ENCODE peak calls at places on chromosomes 7 and 10, in six cellular contexts. G is GM12878, C is HepG2, Y is SK-N-SH, M is H1, Z is K562. O is an unnamed sample.

GRCh38 chr7:64603271-64603670 is 40.4 kb upstream of the ZNF680 start:
- DNase-seq in Z (no peak), C (no peak), G (no peak), M (no peak), Y (no peak), O (no peak)

GRCh38 chr7:66296001-66296521 is 90.9 kb downstream of the TPST1 start:
- DNase-seq in Y (no peak), G (peak), Z (no peak), M (no peak), C (no peak), O (no peak)

GRCh38 chr10:96334888-96335526 is 23.8 kb downstream of the OPALIN start:
- DNase-seq in Y (peak), M (peak), Z (peak), C (peak), G (no peak), O (peak)

GRCh38 chr10:11876805-11877395 is 53.7 kb downstream of the PROSER2 start:
- DNase-seq in C (no peak), Z (no peak), M (no peak), G (no peak), Y (no peak), O (no peak)

GRCh38 chr7:154856737-154857136 is 146.2 kb downstream of the PAXIP1 start:
- DNase-seq in C (no peak), Z (peak), G (no peak), Y (no peak), M (no peak), O (no peak)

GRCh38 chr7:139108256-139109187 is 998 bp downstream of the ZC3HAV1 start:
- DNase-seq in Y (no peak), M (peak), Z (no peak), C (no peak), G (no peak), O (no peak)

GRCh38 chr7:24685706-24686105 is 71.6 kb downstream of the GSDME start:
- DNase-seq in M (no peak), G (no peak), Z (no peak), C (no peak), Y (no peak), O (no peak)

GRCh38 chr7:2738766-2739549 is 51.0 kb downstream of the AMZ1 start:
- DNase-seq in M (peak), Y (no peak), C (no peak), Z (no peak), G (no peak), O (no peak)

GRCh38 chr10:49076741-49077521 is 38.4 kb downstream of the VSTM4 start:
- DNase-seq in Y (no peak), C (no peak), M (peak), Z (no peak), G (peak), O (no peak)

GRCh38 chr7:81327468-81327867 is 408.6 kb upstream of the SEMA3C start:
- DNase-seq in Y (no peak), G (no peak), M (no peak), C (no peak), Z (peak), O (no peak)

GRCh38 chr10:15802375-15802949 is 57.8 kb downstream of the MINDY3 start:
- DNase-seq in M (no peak), Z (peak), C (no peak), Y (no peak), G (no peak), O (no peak)

GRCh38 chr7:142459557-142459963 is 201.7 kb upstream of the PRSS58 start:
- DNase-seq in G (no peak), Z (peak), M (peak), C (peak), Y (peak), O (peak)

GRCh38 chr10:61836888-61837747 is 64.4 kb upstream of the ARID5B start:
- DNase-seq in Z (no peak), G (no peak), Y (no peak), C (peak), M (no peak), O (peak)

GRCh38 chr10:89640242-89640641 is 4.8 kb downstream of the PANK1 start:
- DNase-seq in Z (peak), G (no peak), Y (no peak), M (no peak), C (no peak), O (no peak)

GRCh38 chr10:117362313-117362712 is 12.9 kb downstream of the PDZD8 start:
- DNase-seq in M (no peak), Y (no peak), C (no peak), G (no peak), Z (no peak), O (no peak)

GRCh38 chr7:44489955-44490350 is 505 bp downstream of the NUDCD3 start:
- DNase-seq in M (no peak), Z (peak), C (no peak), G (no peak), Y (no peak), O (no peak)

GRCh38 chr7:133230591-133231194 is 22.2 kb upstream of the EXOC4 start:
- DNase-seq in Y (peak), Z (peak), C (peak), G (no peak), M (peak), O (peak)

GRCh38 chr10:102781089-102781920 is 37.6 kb downstream of the WBP1L start:
- DNase-seq in Y (no peak), M (no peak), G (no peak), Z (peak), C (no peak), O (no peak)

GRCh38 chr10:12154516-12154915 is 25.0 kb downstream of the SEC61A2 start:
- DNase-seq in Z (no peak), C (no peak), M (no peak), G (no peak), Y (no peak), O (no peak)

GRCh38 chr7:93690021-93690420 is 115.5 kb upstream of the CALCR start:
- DNase-seq in Y (no peak), M (no peak), Z (no peak), C (no peak), G (no peak), O (no peak)

GRCh38 chr7:35647171-35647574 is 47.8 kb downstream of the HERPUD2 start:
- DNase-seq in Z (peak), C (peak), G (no peak), Y (peak), M (no peak), O (no peak)

GRCh38 chr10:5234106-5234877 is 37.7 kb downstream of the AKR1C4 start:
- DNase-seq in G (no peak), C (peak), Z (no peak), Y (no peak), M (no peak), O (no peak)

GRCh38 chr10:34575882-34576281 is 239.2 kb downstream of the PARD3 start:
- DNase-seq in M (no peak), Z (no peak), Y (no peak), C (no peak), G (no peak), O (no peak)

GRCh38 chr7:87148332-87148955 is 3.8 kb upstream of the DMTF1 start:
- DNase-seq in M (no peak), Y (peak), C (no peak), G (no peak), Z (peak), O (peak)

GRCh38 chr7:11328309-11328708 is 354.6 kb downstream of the PHF14 start:
- DNase-seq in M (no peak), G (no peak), Z (no peak), Y (no peak), C (no peak), O (no peak)

GRCh38 chr7:12066561-12066960 is 144.5 kb upstream of the TMEM106B start:
- DNase-seq in G (no peak), M (no peak), C (peak), Y (no peak), Z (no peak), O (peak)

GRCh38 chr10:64159910-64160872 is 639.0 kb downstream of the REEP3 start:
- DNase-seq in G (no peak), Z (no peak), Y (no peak), M (no peak), C (no peak), O (no peak)

GRCh38 chr7:43799605-43800004 is 41.1 kb downstream of the BLVRA start:
- DNase-seq in M (peak), Y (no peak), C (peak), G (no peak), Z (peak), O (no peak)

GRCh38 chr10:110859947-110860376 is 11.8 kb upstream of the PDCD4 start:
- DNase-seq in M (no peak), Z (peak), Y (no peak), G (no peak), C (no peak), O (no peak)

GRCh38 chr7:6277476-6277875 is 5.1 kb upstream of the CYTH3 start:
- DNase-seq in M (no peak), C (no peak), Z (no peak), G (no peak), Y (no peak), O (no peak)

GRCh38 chr7:100680589-100681271 is 7.2 kb downstream of the GNB2 start:
- DNase-seq in M (no peak), Z (peak), C (no peak), Y (peak), G (no peak), O (no peak)

GRCh38 chr10:14009315-14010082 is 321.2 kb downstream of the FRMD4A start:
- DNase-seq in C (no peak), M (no peak), Y (peak), Z (no peak), G (peak), O (no peak)

GRCh38 chr7:146131701-146132100 is 15.1 kb downstream of the CNTNAP2 start:
- DNase-seq in C (no peak), G (no peak), M (no peak), Y (no peak), Z (no peak), O (no peak)

GRCh38 chr10:20059084-20059835 is 243.0 kb downstream of the PLXDC2 start:
- DNase-seq in Z (no peak), M (no peak), G (no peak), Y (no peak), C (no peak), O (no peak)

GRCh38 chr10:4684434-4684833 is 141.6 kb upstream of the AKR1E2 start:
- DNase-seq in G (no peak), Z (no peak), C (no peak), Y (no peak), M (no peak), O (no peak)

GRCh38 chr7:24932815-24933214 is 47.2 kb downstream of the OSBPL3 start:
- DNase-seq in G (no peak), Z (no peak), C (no peak), M (no peak), Y (no peak), O (no peak)

GRCh38 chr7:55244346-55244745 is 120.8 kb upstream of the LANCL2 start:
- DNase-seq in C (no peak), M (no peak), Z (no peak), G (no peak), Y (no peak), O (no peak)

GRCh38 chr10:113026679-113027078 is 76.6 kb downstream of the TCF7L2 start:
- DNase-seq in G (no peak), Y (no peak), C (no peak), M (no peak), Z (no peak), O (no peak)

GRCh38 chr10:119667562-119668328 is 16.6 kb downstream of the BAG3 start:
- DNase-seq in M (no peak), C (peak), Z (peak), Y (peak), G (no peak), O (peak)
- TF ChIP-seq SIN3A in M (no peak), C (no peak), Z (no peak), Y (peak), G (no peak), O (peak)

GRCh38 chr7:96321670-96322372 is at the start of gene SLC25A13:
- DNase-seq in G (peak), M (peak), Z (peak), C (peak), Y (peak), O (peak)
- TF ChIP-seq RAD21 in G (no peak), M (no peak), Z (no peak), C (peak), Y (peak), O (no peak)

DNA sequence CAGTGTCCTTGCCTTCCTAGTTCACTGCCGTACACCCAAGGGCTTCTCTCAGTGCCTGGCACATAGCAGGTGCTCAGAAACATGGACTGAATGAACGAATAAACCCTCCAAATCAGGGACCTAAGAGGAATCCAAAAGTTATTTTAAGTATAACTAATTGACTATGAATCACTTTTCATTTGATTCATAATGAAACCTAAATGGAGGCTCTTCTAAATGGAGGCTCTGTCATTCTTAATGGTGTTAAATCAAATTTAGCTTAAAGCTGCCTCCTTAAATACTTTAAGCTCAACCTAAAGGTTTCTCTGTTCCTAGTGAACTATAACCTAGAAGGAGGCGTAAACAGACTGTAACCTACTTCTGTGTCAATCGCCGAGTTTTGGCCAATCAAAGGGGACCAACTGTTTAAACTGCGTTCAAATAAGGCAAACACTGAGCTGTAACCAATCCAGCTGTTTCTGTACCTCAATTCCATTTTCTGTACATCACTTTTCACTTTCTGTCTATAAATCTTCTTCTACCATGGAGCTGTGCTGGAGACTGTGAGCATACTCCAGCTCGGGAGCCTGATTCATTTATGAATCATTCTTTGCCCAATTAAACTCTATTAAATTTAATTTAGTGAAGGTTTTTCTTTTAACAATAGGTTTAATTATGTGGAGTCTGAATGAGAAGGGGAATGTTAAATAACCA is 11.0 kb downstream of the PYROXD2 start:
- DNase-seq in G (no peak), M (no peak), C (no peak), Y (no peak), Z (no peak), O (no peak)
- H3K4me3 ChIP-seq in G (peak), M (no peak), C (no peak), Y (no peak), Z (no peak), O (no peak)

GRCh38 chr7:105444342-105444938 is 55.7 kb upstream of the SRPK2 start:
- DNase-seq in C (no peak), Y (no peak), Z (no peak), G (no peak), M (no peak), O (no peak)

GRCh38 chr7:105452085-105452484 is 63.4 kb upstream of the SRPK2 start:
- DNase-seq in M (no peak), C (no peak), Z (no peak), Y (no peak), G (no peak), O (no peak)

GRCh38 chr7:105450177-105450861 is 61.6 kb upstream of the SRPK2 start:
- DNase-seq in G (no peak), Z (no peak), Y (no peak), C (no peak), M (no peak), O (no peak)

DNA sequence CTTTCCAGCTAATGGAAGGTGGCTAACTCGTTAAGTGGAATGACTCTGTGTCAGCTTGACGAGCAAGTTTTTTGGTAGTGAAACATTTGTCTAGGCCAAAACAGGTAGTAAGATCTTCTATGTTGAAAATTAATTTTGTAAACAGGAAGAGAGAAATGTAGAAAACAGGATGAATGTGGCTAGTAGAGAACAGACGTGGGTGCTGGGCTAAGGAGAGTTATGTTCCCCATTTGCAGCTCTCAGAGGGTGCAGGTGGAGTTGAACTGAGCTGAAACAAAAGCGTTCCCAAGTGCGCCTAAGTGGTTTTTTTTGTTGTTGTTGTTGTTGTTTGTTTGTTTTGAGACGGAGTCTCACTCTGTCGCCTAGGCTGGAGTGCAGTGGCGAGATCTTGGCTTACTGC is 59.5 kb upstream of the SRPK2 start:
- DNase-seq in M (no peak), Y (no peak), C (no peak), G (peak), Z (no peak), O (no peak)
- TF ChIP-seq SIN3A in M (no peak), Y (no peak), C (no peak), G (no peak), Z (no peak), O (no peak)

GRCh38 chr10:109665321-109665720 is 258.0 kb downstream of the XPNPEP1 start:
- DNase-seq in M (no peak), C (no peak), Z (no peak), G (no peak), Y (no peak), O (no peak)
- TF ChIP-seq RAD21 in M (no peak), C (no peak), Z (no peak), G (no peak), Y (no peak), O (no peak)

GRCh38 chr10:30722956-30723355 is 93.4 kb upstream of the LYZL2 start:
- DNase-seq in M (no peak), G (no peak), Y (no peak), C (no peak), Z (no peak), O (no peak)
- H3K4me3 ChIP-seq in M (no peak), G (no peak), Y (no peak), C (no peak), Z (no peak), O (no peak)

DNA sequence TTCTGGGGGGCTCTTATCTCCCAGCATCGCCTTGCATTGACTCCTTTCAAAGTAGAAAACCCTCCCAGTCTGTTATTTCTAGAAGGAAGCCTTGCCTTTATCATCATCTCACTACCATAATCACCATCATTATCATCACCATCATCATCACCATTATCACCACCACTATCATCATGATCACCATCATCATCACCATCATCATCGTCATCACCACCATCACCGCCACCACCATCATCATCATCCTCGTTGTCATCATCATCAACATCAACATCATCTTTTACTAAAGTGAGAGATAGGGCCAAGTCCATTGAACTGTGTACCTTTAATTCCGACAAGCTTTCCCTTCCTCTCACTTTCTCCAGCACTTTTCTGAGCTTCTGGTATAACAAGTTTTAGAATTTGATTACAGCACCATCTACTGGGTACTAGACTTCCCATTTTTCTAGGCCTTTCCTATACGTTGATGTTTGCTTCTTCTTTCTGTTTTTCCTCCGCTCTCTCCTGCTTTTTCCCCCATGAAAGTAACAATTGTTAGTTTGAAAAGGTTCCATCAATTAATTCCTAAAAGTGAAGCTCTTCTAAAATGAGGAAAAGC is 226.4 kb downstream of the BUB3 start:
- DNase-seq in G (no peak), C (peak), Y (peak), M (no peak), Z (peak), O (no peak)
- TF ChIP-seq SIN3A in G (no peak), C (no peak), Y (no peak), M (no peak), Z (no peak), O (no peak)

DNA sequence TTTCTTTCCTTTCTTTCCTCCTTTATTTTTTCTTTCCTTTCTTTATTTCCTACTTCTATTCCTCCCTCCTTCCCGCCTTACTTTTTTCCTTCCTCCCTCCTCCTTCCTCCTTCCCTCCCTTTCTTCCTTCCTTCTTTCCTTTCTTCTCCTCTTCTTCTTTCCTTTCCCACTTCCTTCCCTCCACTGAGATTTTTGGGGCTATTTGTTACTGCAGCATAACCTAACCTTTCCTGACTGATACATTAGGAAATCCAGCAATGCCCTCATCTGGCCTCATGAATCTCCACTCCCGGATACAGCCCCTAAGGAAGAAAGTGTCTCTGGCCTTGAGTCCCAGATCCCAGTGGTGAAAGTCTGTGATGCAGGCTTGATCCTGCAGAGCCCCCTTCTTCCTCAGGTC is 38.6 kb upstream of the BAIAP2L1 start:
- DNase-seq in Z (no peak), Y (no peak), M (no peak), C (no peak), G (no peak), O (no peak)
- TF ChIP-seq RAD21 in Z (no peak), Y (no peak), M (no peak), C (no peak), G (no peak), O (no peak)